ENCODE peak calls at places on chromosomes 12 and 14, in six cellular contexts. J is ovary, S is stomach, M is IMR-90, R is lower leg skin, I is breast epithelium. D is an unnamed sample.

GRCh38 chr12:116595186-116595585 is 36.0 kb downstream of the MAP1LC3B2 start:
- DNase-seq in M (no peak), R (peak), I (peak), S (no peak), J (peak), D (no peak)

GRCh38 chr12:50351120-50352043 is 45.0 kb downstream of the FAM186A start:
- DNase-seq in I (no peak), S (peak), M (no peak), J (no peak), R (no peak), D (no peak)

GRCh38 chr12:114774181-114774580 is 90.2 kb upstream of the TBX3 start:
- DNase-seq in J (peak), R (no peak), M (peak), I (no peak), S (no peak), D (no peak)

GRCh38 chr12:42234970-42235369 is 3.1 kb downstream of the YAF2 start:
- DNase-seq in S (no peak), R (no peak), M (peak), I (no peak), J (peak), D (no peak)

GRCh38 chr12:122884860-122885259 is 11.1 kb downstream of the VPS37B start:
- DNase-seq in S (no peak), R (no peak), J (no peak), M (peak), I (no peak), D (no peak)

GRCh38 chr12:129036135-129036534 is 182.9 kb downstream of the GLT1D1 start:
- DNase-seq in J (no peak), I (no peak), M (no peak), R (no peak), S (no peak), D (no peak)

GRCh38 chr12:52222692-52223091 is 10.4 kb upstream of the KRT7 start:
- DNase-seq in M (no peak), R (no peak), I (no peak), S (no peak), J (no peak), D (no peak)

GRCh38 chr14:27727371-27727770 is 1039.2 kb upstream of the FOXG1 start:
- DNase-seq in I (no peak), J (no peak), S (no peak), M (no peak), R (no peak), D (no peak)

GRCh38 chr12:53496752-53497032 is 2.6 kb downstream of the MAP3K12 start:
- DNase-seq in J (no peak), R (no peak), I (no peak), M (no peak), S (no peak), D (no peak)

GRCh38 chr12:130710001-130710732 is 5.9 kb downstream of the RIMBP2 start:
- DNase-seq in R (no peak), I (no peak), S (peak), M (no peak), J (no peak), D (no peak)

GRCh38 chr12:65535951-65536350 is 257.5 kb downstream of the MSRB3 start:
- DNase-seq in I (no peak), R (no peak), M (peak), J (no peak), S (no peak), D (no peak)

GRCh38 chr12:65534105-65534841 is 255.8 kb downstream of the MSRB3 start:
- DNase-seq in R (no peak), I (no peak), S (no peak), J (no peak), M (no peak), D (no peak)

GRCh38 chr12:65532162-65532561 is 253.7 kb downstream of the MSRB3 start:
- DNase-seq in I (no peak), S (no peak), R (no peak), M (peak), J (no peak), D (no peak)

GRCh38 chr12:65532744-65533143 is 254.3 kb downstream of the MSRB3 start:
- DNase-seq in R (no peak), J (no peak), S (no peak), I (no peak), M (peak), D (no peak)

GRCh38 chr12:65533177-65533883 is 254.8 kb downstream of the MSRB3 start:
- DNase-seq in M (peak), S (no peak), I (no peak), R (no peak), J (no peak), D (no peak)
- H3K4me3 ChIP-seq in M (no peak), S (no peak), I (no peak), R (no peak), J (no peak), D (no peak)

GRCh38 chr12:111448266-111448830 is 42.6 kb downstream of the SH2B3 start:
- DNase-seq in I (peak), R (peak), M (no peak), S (peak), J (no peak), D (peak)

GRCh38 chr12:111448831-111449790 is 43.4 kb downstream of the SH2B3 start:
- DNase-seq in R (peak), J (no peak), S (peak), M (no peak), I (peak), D (no peak)

GRCh38 chr12:111451232-111451631 is 45.5 kb downstream of the SH2B3 start:
- DNase-seq in M (no peak), R (no peak), I (no peak), J (no peak), S (no peak), D (no peak)

GRCh38 chr12:111451649-111452129 is 46.0 kb downstream of the SH2B3 start:
- DNase-seq in J (no peak), M (peak), I (peak), R (no peak), S (peak), D (no peak)

DNA sequence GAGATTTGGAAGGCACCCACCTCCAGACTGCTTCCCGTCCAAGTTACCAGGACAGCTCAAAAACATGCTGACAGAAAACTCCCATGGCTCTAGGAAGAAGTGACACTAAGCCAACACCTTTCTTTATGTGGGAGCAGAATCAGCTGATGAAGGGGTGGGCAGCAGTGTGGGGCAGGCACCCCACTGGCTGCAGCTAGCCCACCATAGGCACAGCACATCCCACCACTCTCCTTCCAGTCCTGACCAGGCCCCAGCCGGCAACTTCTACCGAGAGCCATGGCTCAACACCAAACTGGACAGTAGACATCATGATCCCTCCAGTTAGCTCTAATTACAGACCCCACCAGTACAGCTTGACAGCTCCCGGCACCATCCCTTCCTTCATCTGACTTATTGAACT is 45.0 kb downstream of the SH2B3 start:
- DNase-seq in S (peak), J (no peak), I (peak), M (no peak), R (peak), D (no peak)
- TF ChIP-seq POLR2A in S (no peak), J (no peak), I (no peak), M (no peak), R (no peak), D (no peak)

GRCh38 chr12:47082283-47082962 is 2.7 kb upstream of the AMIGO2 start:
- DNase-seq in M (no peak), S (no peak), J (no peak), I (no peak), R (no peak), D (no peak)
- H3K4me3 ChIP-seq in M (no peak), S (no peak), J (no peak), I (no peak), R (no peak), D (no peak)

GRCh38 chr14:75010472-75010871 is 7.8 kb downstream of the EIF2B2 start:
- DNase-seq in I (no peak), M (no peak), S (no peak), J (no peak), R (no peak), D (no peak)

GRCh38 chr14:75009176-75009575 is 6.5 kb downstream of the EIF2B2 start:
- DNase-seq in M (no peak), S (no peak), R (no peak), J (no peak), I (no peak), D (no peak)

GRCh38 chr14:75013290-75013689 is 10.6 kb downstream of the EIF2B2 start:
- DNase-seq in S (no peak), I (no peak), J (peak), M (no peak), R (no peak), D (no peak)

GRCh38 chr14:75015496-75015895 is 12.8 kb downstream of the EIF2B2 start:
- DNase-seq in S (no peak), J (no peak), R (no peak), M (no peak), I (no peak), D (no peak)

GRCh38 chr14:75011356-75012097 is 8.8 kb downstream of the EIF2B2 start:
- DNase-seq in S (no peak), M (peak), I (no peak), R (no peak), J (no peak), D (no peak)
- TF ChIP-seq POLR2A in S (no peak), M (no peak), I (no peak), R (no peak), J (no peak), D (no peak)

GRCh38 chr14:20662968-20663731 is 21.2 kb upstream of the RNASE4 start:
- DNase-seq in S (peak), M (peak), R (peak), I (peak), J (peak), D (peak)
- H3K4me3 ChIP-seq in S (peak), M (no peak), R (no peak), I (no peak), J (peak), D (peak)